ENCODE peak calls at places on chromosomes 7 and 10, in six cellular contexts. D is effector CD4-positive, alpha-beta T cell; B is mammary epithelial cell; W is OCI-LY7; T is cardiac muscle cell; G is endothelial cell. N is an unnamed sample.

GRCh38 chr7:82672078-82672477 is 228.5 kb upstream of the CACNA2D1 start:
- DNase-seq in D (no peak), B (no peak), W (no peak), T (no peak), G (no peak), N (no peak)

GRCh38 chr10:86335831-86336230 is 30.8 kb downstream of the GRID1 start:
- DNase-seq in D (no peak), B (no peak), W (no peak), T (no peak), G (no peak), N (no peak)

GRCh38 chr10:4941540-4942330 is 21.5 kb upstream of the AKR1C1 start:
- DNase-seq in D (no peak), B (peak), W (no peak), T (no peak), G (no peak), N (no peak)

GRCh38 chr10:21297525-21298383 is 227.7 kb downstream of the SKIDA1 start:
- DNase-seq in D (no peak), B (no peak), W (no peak), T (no peak), G (no peak), N (no peak)

GRCh38 chr10:121639416-121639815 is 41.2 kb upstream of the FGFR2 start:
- DNase-seq in D (no peak), B (peak), W (no peak), T (no peak), G (no peak), N (no peak)

GRCh38 chr10:13847201-13847631 is 260.5 kb downstream of the PRPF18 start:
- DNase-seq in D (no peak), B (no peak), W (no peak), T (no peak), G (no peak), N (no peak)

GRCh38 chr7:37732253-37732652 is 48.7 kb downstream of the GPR141 start:
- DNase-seq in D (no peak), B (peak), W (peak), T (peak), G (peak), N (peak)

GRCh38 chr7:155291045-155291530 is 6.6 kb upstream of the INSIG1 start:
- DNase-seq in D (no peak), B (peak), W (no peak), T (no peak), G (no peak), N (no peak)

GRCh38 chr10:90179696-90180407 is 478.5 kb downstream of the KIF20B start:
- DNase-seq in D (no peak), B (peak), W (no peak), T (no peak), G (no peak), N (no peak)

GRCh38 chr10:62817120-62817762 is 1.1 kb upstream of the EGR2 start:
- DNase-seq in D (peak), B (peak), W (peak), T (peak), G (peak), N (peak)

GRCh38 chr7:69962856-69963149 is 364.5 kb downstream of the AUTS2 start:
- DNase-seq in D (no peak), B (no peak), W (peak), T (no peak), G (no peak), N (no peak)

GRCh38 chr10:73810358-73810734 is 1.1 kb downstream of the NDST2 start:
- DNase-seq in D (no peak), B (no peak), W (no peak), T (no peak), G (no peak), N (no peak)

GRCh38 chr10:44990302-44990655 is 10.4 kb upstream of the ZNF22 start:
- DNase-seq in D (no peak), B (no peak), W (peak), T (peak), G (peak), N (no peak)

GRCh38 chr10:13163859-13164258 is 2.5 kb downstream of the MCM10 start:
- DNase-seq in D (no peak), B (no peak), W (no peak), T (no peak), G (no peak), N (no peak)

GRCh38 chr10:11832042-11832441 is 8.9 kb downstream of the PROSER2 start:
- DNase-seq in D (no peak), B (no peak), W (no peak), T (no peak), G (no peak), N (no peak)

GRCh38 chr10:43409385-43410109 is 561 bp upstream of the HNRNPF start:
- DNase-seq in D (peak), B (no peak), W (no peak), T (no peak), G (peak), N (no peak)

GRCh38 chr10:118798186-118798811 is 43.5 kb upstream of the CACUL1 start:
- DNase-seq in D (no peak), B (peak), W (no peak), T (no peak), G (no peak), N (no peak)

GRCh38 chr7:41170466-41170865 is 532.4 kb downstream of the INHBA start:
- DNase-seq in D (no peak), B (no peak), W (no peak), T (no peak), G (no peak), N (no peak)

GRCh38 chr10:97086530-97086929 is 99.2 kb downstream of the SLIT1 start:
- DNase-seq in D (no peak), B (no peak), W (no peak), T (no peak), G (no peak), N (no peak)

GRCh38 chr10:35458500-35459448 is 122.5 kb downstream of the CCNY start:
- DNase-seq in D (no peak), B (peak), W (no peak), T (no peak), G (no peak), N (no peak)

GRCh38 chr7:155188821-155189599 is 108.7 kb upstream of the INSIG1 start:
- DNase-seq in D (no peak), B (peak), W (no peak), T (no peak), G (no peak), N (no peak)